ENCODE peak calls at places on chromosomes 7 and 10, in five cellular contexts. Q is gastroesophageal sphincter, W is mucosa of descending colon, X is left lung, L is Panc1. M is an unnamed sample.

GRCh38 chr10:95248989-95249388 is 41.8 kb downstream of the PDLIM1 start:
- ATAC-seq in Q (peak), W (peak), X (peak), L (no peak), M (no peak)

GRCh38 chr10:80535671-80536360 is 1.9 kb upstream of the SH2D4B start:
- ATAC-seq in Q (peak), W (peak), X (peak), L (peak), M (no peak)

GRCh38 chr7:50661345-50662058 is 96.3 kb upstream of the DDC start:
- ATAC-seq in Q (no peak), W (peak), X (no peak), L (no peak), M (no peak)

GRCh38 chr10:75081379-75081778 is 30.1 kb upstream of the SAMD8 start:
- ATAC-seq in Q (no peak), W (no peak), X (no peak), L (no peak), M (no peak)

GRCh38 chr10:106661767-106662140 is 502.8 kb downstream of the SORCS1 start:
- ATAC-seq in Q (no peak), W (no peak), X (no peak), L (no peak), M (no peak)

GRCh38 chr7:150734293-150734692 is 2.9 kb upstream of the GIMAP5 start:
- ATAC-seq in Q (no peak), W (no peak), X (no peak), L (no peak), M (no peak)

GRCh38 chr10:69958232-69958902 is 94.3 kb upstream of the MACROH2A2 start:
- ATAC-seq in Q (no peak), W (peak), X (peak), L (peak), M (peak)

GRCh38 chr7:151311294-151311864 is 30.2 kb upstream of the NUB1 start:
- ATAC-seq in Q (no peak), W (no peak), X (no peak), L (no peak), M (no peak)

GRCh38 chr10:49410365-49411074 is 14.6 kb upstream of the DRGX start:
- ATAC-seq in Q (no peak), W (no peak), X (peak), L (no peak), M (no peak)